ENCODE peak calls at places on chromosomes 1 and 21, in five cellular contexts. Q is K562, O is HepG2, T is A549, J is H1. M is an unnamed sample.

GRCh38 chr1:228037401-228038386 is 30.9 kb downstream of the WNT3A start:
- DNase-seq in Q (no peak), O (no peak), T (no peak), J (peak), M (peak)

GRCh38 chr1:189657715-189658114 is 819.9 kb downstream of the BRINP3 start:
- DNase-seq in Q (no peak), O (peak), T (peak), J (no peak), M (no peak)

GRCh38 chr1:2214541-2215241 is 13.4 kb upstream of the SKI start:
- DNase-seq in Q (no peak), O (no peak), T (no peak), J (no peak), M (no peak)

GRCh38 chr1:70360321-70360720 is 5.8 kb upstream of the ANKRD13C start:
- DNase-seq in Q (peak), O (no peak), T (peak), J (no peak), M (no peak)

GRCh38 chr1:9628541-9629444 is 22.7 kb upstream of the PIK3CD start:
- DNase-seq in Q (no peak), O (no peak), T (no peak), J (peak), M (no peak)

GRCh38 chr21:29979043-29979442 is 39.2 kb upstream of the GRIK1 start:
- DNase-seq in Q (no peak), O (no peak), T (no peak), J (no peak), M (no peak)

GRCh38 chr1:178916448-178917174 is 45.7 kb upstream of the ANGPTL1 start:
- DNase-seq in Q (no peak), O (peak), T (no peak), J (no peak), M (no peak)

GRCh38 chr1:244810221-244810620 is 25.2 kb upstream of the COX20 start:
- DNase-seq in Q (no peak), O (no peak), T (no peak), J (no peak), M (no peak)

GRCh38 chr1:83849191-83850061 is 149.5 kb downstream of the TTLL7 start:
- DNase-seq in Q (no peak), O (no peak), T (no peak), J (no peak), M (peak)

GRCh38 chr21:44530221-44530902 is 9.6 kb downstream of the KRTAP10-1 start:
- DNase-seq in Q (no peak), O (no peak), T (no peak), J (no peak), M (no peak)

GRCh38 chr1:156814571-156815260 is 1.9 kb downstream of the SH2D2A start:
- DNase-seq in Q (no peak), O (no peak), T (no peak), J (no peak), M (peak)

GRCh38 chr1:93847811-93848288 is 31.2 kb downstream of the DNTTIP2 start:
- DNase-seq in Q (peak), O (peak), T (peak), J (peak), M (no peak)

GRCh38 chr1:230943048-230943593 is 35.5 kb downstream of the TTC13 start:
- DNase-seq in Q (no peak), O (no peak), T (no peak), J (no peak), M (no peak)

GRCh38 chr1:88892146-88892877 is 945 bp upstream of the GTF2B start:
- DNase-seq in Q (no peak), O (peak), T (peak), J (no peak), M (peak)

GRCh38 chr1:210360852-210361477 is 32.3 kb downstream of the HHAT start:
- DNase-seq in Q (no peak), O (peak), T (peak), J (no peak), M (peak)

DNA sequence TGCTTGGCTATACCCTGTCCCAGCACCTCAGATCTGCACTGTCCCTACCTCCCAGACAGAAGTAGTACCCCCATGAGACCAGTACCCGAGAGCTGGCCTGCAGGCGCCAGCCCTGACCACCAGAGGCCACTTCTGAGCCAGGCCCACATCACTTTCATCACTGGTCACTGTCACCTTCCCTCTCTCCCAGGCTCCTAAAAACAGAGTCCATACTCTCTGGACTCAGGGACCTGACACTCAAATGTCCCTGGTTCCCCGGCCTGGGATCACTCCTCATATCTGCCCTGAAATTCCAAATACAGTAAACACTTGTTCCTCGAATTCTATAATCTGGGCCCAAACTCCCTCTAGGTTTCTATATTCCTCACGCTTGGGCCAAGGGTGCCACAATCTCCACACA is 18.7 kb downstream of the TMEM53 start:
- DNase-seq in Q (peak), O (peak), T (peak), J (peak), M (peak)
- H3K27ac ChIP-seq in Q (no peak), O (peak), T (no peak), J (no peak), M (no peak)

GRCh38 chr1:48208652-48209051 is 13.9 kb upstream of the SLC5A9 start:
- DNase-seq in Q (no peak), O (no peak), T (no peak), J (peak), M (no peak)

GRCh38 chr1:48206371-48206770 is 16.1 kb upstream of the SLC5A9 start:
- DNase-seq in Q (no peak), O (no peak), T (no peak), J (no peak), M (no peak)

GRCh38 chr1:48207131-48207530 is 15.4 kb upstream of the SLC5A9 start:
- DNase-seq in Q (no peak), O (no peak), T (no peak), J (peak), M (no peak)

GRCh38 chr1:48207536-48208075 is 14.9 kb upstream of the SLC5A9 start:
- DNase-seq in Q (no peak), O (no peak), T (no peak), J (peak), M (no peak)

DNA sequence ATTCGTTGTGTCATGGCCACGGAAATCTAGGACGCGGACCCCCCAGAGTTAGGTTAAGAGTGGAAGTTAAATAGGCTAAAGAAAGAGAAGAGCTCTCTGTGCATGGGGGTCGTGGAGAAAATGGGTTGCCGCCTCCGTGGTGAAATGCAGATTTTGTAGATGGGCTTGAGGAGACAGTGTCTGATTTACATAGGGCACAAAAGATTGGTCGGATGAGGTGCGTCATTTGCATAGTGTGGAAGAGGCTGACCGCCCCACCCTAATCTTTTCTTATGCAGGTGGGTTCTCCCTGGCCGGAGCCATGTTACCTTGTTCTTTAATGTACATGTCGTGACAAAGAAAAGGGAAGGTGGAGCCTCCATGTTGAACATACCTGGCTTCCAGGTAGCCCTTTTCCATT is 14.3 kb upstream of the SLC5A9 start:
- DNase-seq in Q (no peak), O (no peak), T (no peak), J (peak), M (no peak)
- TF ChIP-seq JUN in Q (no peak), O (no peak), T (no peak), J (no peak), M (no peak)

DNA sequence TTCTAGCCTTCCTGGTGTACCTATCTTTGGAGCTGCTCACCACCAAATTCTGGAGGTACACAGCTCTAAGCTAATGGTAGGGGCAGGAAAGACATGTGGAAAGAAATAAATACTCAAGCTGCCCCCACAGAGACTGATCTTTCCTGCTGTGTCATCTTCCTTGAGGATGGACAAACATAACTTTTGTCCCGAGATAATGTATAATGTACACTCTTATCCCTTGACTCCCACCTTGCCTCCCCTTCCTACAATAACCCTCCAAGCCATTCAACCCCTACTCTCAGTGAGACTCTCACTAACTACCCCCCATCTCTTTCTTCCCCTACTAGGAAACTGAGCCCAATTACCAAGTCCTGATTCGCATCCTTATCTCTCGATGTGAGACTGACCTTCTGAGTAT is 12.2 kb downstream of the ANXA9 start:
- DNase-seq in Q (no peak), O (no peak), T (no peak), J (no peak), M (no peak)
- H3K27ac ChIP-seq in Q (no peak), O (no peak), T (peak), J (no peak), M (no peak)

GRCh38 chr1:240235521-240236288 is 144.0 kb downstream of the FMN2 start:
- DNase-seq in Q (no peak), O (no peak), T (no peak), J (no peak), M (no peak)
- TF ChIP-seq JUN in Q (no peak), O (no peak), T (no peak), J (no peak), M (no peak)

DNA sequence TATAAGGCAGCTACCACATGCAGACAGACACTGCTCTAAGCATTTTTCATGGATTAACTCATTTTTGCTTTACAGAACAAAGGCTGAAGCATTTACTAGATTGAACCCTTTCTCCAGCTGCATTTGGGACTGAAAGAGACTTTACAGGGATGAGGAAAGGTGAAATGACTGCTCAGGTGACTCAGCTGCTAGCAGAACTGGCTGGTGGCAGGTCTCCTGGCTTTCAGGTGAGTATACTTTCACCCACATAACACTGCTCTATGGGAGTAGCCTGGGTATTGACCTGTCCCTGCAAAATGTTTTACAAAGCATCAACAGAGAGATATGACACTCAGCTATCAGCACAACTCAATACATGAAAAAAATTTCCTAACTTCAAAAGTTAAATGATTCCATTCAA is 2.6 kb upstream of the CCDC185 start:
- DNase-seq in Q (no peak), O (no peak), T (no peak), J (no peak), M (no peak)
- H3K27ac ChIP-seq in Q (no peak), O (no peak), T (no peak), J (no peak), M (no peak)

GRCh38 chr1:91523462-91523861 is 22.8 kb downstream of the CDC7 start:
- DNase-seq in Q (no peak), O (no peak), T (peak), J (no peak), M (no peak)
- TF ChIP-seq JUN in Q (no peak), O (no peak), T (no peak), J (no peak), M (no peak)

GRCh38 chr1:183194527-183195145 is 8.6 kb downstream of the LAMC2 start:
- DNase-seq in Q (no peak), O (no peak), T (no peak), J (no peak), M (no peak)
- H3K27ac ChIP-seq in Q (no peak), O (no peak), T (peak), J (peak), M (peak)

DNA sequence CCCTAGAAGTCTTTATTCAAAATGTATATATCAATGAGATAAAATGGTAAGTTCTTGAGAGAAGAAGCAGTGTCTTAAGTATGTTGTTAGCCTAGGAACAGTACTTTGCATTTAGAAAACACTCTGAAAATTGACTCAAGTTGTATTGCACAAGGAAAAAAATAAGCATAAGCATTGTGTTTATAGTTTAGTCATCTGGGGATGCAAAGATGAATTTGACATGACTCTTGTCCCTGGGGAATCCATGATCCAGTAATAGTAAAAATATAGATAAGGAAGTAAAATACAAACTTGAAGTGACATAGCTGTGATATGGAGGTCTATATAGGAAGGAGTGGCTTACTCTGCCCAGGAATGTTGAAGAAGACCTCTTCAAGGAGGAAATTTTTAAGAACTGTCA is 185.0 kb upstream of the PTBP2 start:
- DNase-seq in Q (no peak), O (no peak), T (no peak), J (no peak), M (no peak)
- TF ChIP-seq JUN in Q (no peak), O (no peak), T (no peak), J (no peak), M (no peak)

M was measured in endothelial cell of umbilical vein.